ENCODE peak calls at places on chromosomes 13 and 19, in nine cellular contexts. One of them, this sample, is unnamed.
A peak's percentile ranks its signal among the peaks of the same experiment; 100 is the strongest.

GRCh38 chr19:5957132-5957531 is 20.8 kb downstream of the RANBP3 start:
- DNase-seq in pancreas: no peak
- DNase-seq in fibroblast of the aortic adventitia: no peak
- DNase-seq in stomach: no peak
- DNase-seq in GM23338: no peak
- DNase-seq in coronary artery: no peak
- DNase-seq in B cell: no peak
- DNase-seq in HCT116: no peak
- DNase-seq in foreskin fibroblast: no peak
- DNase-seq in this sample: no peak

GRCh38 chr13:21637296-21637695 is 33.3 kb upstream of the MICU2 start:
- DNase-seq in pancreas: no peak
- DNase-seq in fibroblast of the aortic adventitia: peak; percentile 10
- DNase-seq in stomach: peak; percentile 82
- DNase-seq in GM23338: peak; percentile 10
- DNase-seq in coronary artery: no peak
- DNase-seq in B cell: no peak
- DNase-seq in HCT116: peak; percentile 94
- DNase-seq in foreskin fibroblast: no peak
- DNase-seq in this sample: peak; percentile 56

GRCh38 chr19:16325161-16325527 is 518 bp downstream of the KLF2 start:
- DNase-seq in pancreas: no peak
- DNase-seq in fibroblast of the aortic adventitia: no peak
- DNase-seq in stomach: no peak
- DNase-seq in GM23338: peak; percentile 71
- DNase-seq in coronary artery: no peak
- DNase-seq in B cell: no peak
- DNase-seq in HCT116: no peak
- DNase-seq in foreskin fibroblast: no peak
- DNase-seq in this sample: no peak

GRCh38 chr13:111202745-111203144 is 87.6 kb downstream of the ARHGEF7 start:
- DNase-seq in pancreas: no peak
- DNase-seq in fibroblast of the aortic adventitia: peak; percentile 97
- DNase-seq in stomach: no peak
- DNase-seq in GM23338: peak; percentile 59
- DNase-seq in coronary artery: no peak
- DNase-seq in B cell: no peak
- DNase-seq in HCT116: peak; percentile 6
- DNase-seq in foreskin fibroblast: peak; percentile 87
- DNase-seq in this sample: no peak

GRCh38 chr13:112970552-112971287 is 1.7 kb downstream of the MCF2L start:
- DNase-seq in pancreas: peak; percentile 29
- DNase-seq in fibroblast of the aortic adventitia: no peak
- DNase-seq in stomach: no peak
- DNase-seq in GM23338: no peak
- DNase-seq in coronary artery: no peak
- DNase-seq in B cell: no peak
- DNase-seq in HCT116: no peak
- DNase-seq in foreskin fibroblast: no peak
- DNase-seq in this sample: no peak

GRCh38 chr13:110010433-110011135 is 224.2 kb upstream of the IRS2 start:
- DNase-seq in pancreas: no peak
- DNase-seq in fibroblast of the aortic adventitia: peak; percentile 79
- DNase-seq in stomach: no peak
- DNase-seq in GM23338: no peak
- DNase-seq in coronary artery: no peak
- DNase-seq in B cell: no peak
- DNase-seq in HCT116: no peak
- DNase-seq in foreskin fibroblast: no peak
- DNase-seq in this sample: no peak

GRCh38 chr13:43908156-43909126 is 28.7 kb downstream of the LACC1 start:
- DNase-seq in pancreas: no peak
- DNase-seq in fibroblast of the aortic adventitia: peak; percentile 69
- DNase-seq in stomach: no peak
- DNase-seq in GM23338: peak; percentile 60
- DNase-seq in coronary artery: no peak
- DNase-seq in B cell: no peak
- DNase-seq in HCT116: peak; percentile 37
- DNase-seq in foreskin fibroblast: peak; percentile 18
- DNase-seq in this sample: no peak

GRCh38 chr13:49353908-49354307 is 90.0 kb downstream of the CAB39L start:
- DNase-seq in pancreas: no peak
- DNase-seq in fibroblast of the aortic adventitia: no peak
- DNase-seq in stomach: no peak
- DNase-seq in GM23338: no peak
- DNase-seq in coronary artery: no peak
- DNase-seq in B cell: no peak
- DNase-seq in HCT116: no peak
- DNase-seq in foreskin fibroblast: no peak
- DNase-seq in this sample: no peak

GRCh38 chr19:38252935-38253691 is 3.1 kb downstream of the PPP1R14A start:
- DNase-seq in pancreas: peak; percentile 72
- DNase-seq in fibroblast of the aortic adventitia: no peak
- DNase-seq in stomach: peak; percentile 42
- DNase-seq in GM23338: no peak
- DNase-seq in coronary artery: peak; percentile 94
- DNase-seq in B cell: peak; percentile 71
- DNase-seq in HCT116: no peak
- DNase-seq in foreskin fibroblast: no peak
- DNase-seq in this sample: peak; percentile 91

GRCh38 chr19:31749231-31749630 is 400.0 kb upstream of the TSHZ3 start:
- DNase-seq in pancreas: no peak
- DNase-seq in fibroblast of the aortic adventitia: no peak
- DNase-seq in stomach: no peak
- DNase-seq in GM23338: no peak
- DNase-seq in coronary artery: no peak
- DNase-seq in B cell: no peak
- DNase-seq in HCT116: no peak
- DNase-seq in foreskin fibroblast: no peak
- DNase-seq in this sample: no peak

GRCh38 chr19:11577451-11578341 is at the start of gene ACP5:
- DNase-seq in pancreas: no peak
- DNase-seq in fibroblast of the aortic adventitia: no peak
- DNase-seq in stomach: no peak
- DNase-seq in GM23338: no peak
- DNase-seq in coronary artery: no peak
- DNase-seq in B cell: no peak
- DNase-seq in HCT116: no peak
- DNase-seq in foreskin fibroblast: no peak
- DNase-seq in this sample: no peak

GRCh38 chr13:113731192-113732175 is 27.5 kb upstream of the TMEM255B start:
- DNase-seq in pancreas: peak; percentile 62
- DNase-seq in fibroblast of the aortic adventitia: no peak
- DNase-seq in stomach: no peak
- DNase-seq in GM23338: no peak
- DNase-seq in coronary artery: no peak
- DNase-seq in B cell: no peak
- DNase-seq in HCT116: no peak
- DNase-seq in foreskin fibroblast: no peak
- DNase-seq in this sample: no peak

GRCh38 chr19:29667390-29667783 is 2.1 kb downstream of the PLEKHF1 start:
- DNase-seq in pancreas: no peak
- DNase-seq in fibroblast of the aortic adventitia: no peak
- DNase-seq in stomach: no peak
- DNase-seq in GM23338: no peak
- DNase-seq in coronary artery: no peak
- DNase-seq in B cell: no peak
- DNase-seq in HCT116: no peak
- DNase-seq in foreskin fibroblast: no peak
- DNase-seq in this sample: no peak

GRCh38 chr13:102877285-102877684 is 31.5 kb downstream of the ERCC5 start:
- DNase-seq in pancreas: no peak
- DNase-seq in fibroblast of the aortic adventitia: peak; percentile 43
- DNase-seq in stomach: no peak
- DNase-seq in GM23338: no peak
- DNase-seq in coronary artery: no peak
- DNase-seq in B cell: no peak
- DNase-seq in HCT116: no peak
- DNase-seq in foreskin fibroblast: no peak
- DNase-seq in this sample: no peak

GRCh38 chr13:102878491-102878890 is 32.7 kb downstream of the ERCC5 start:
- DNase-seq in pancreas: no peak
- DNase-seq in fibroblast of the aortic adventitia: peak; percentile 80
- DNase-seq in stomach: no peak
- DNase-seq in GM23338: peak; percentile 18
- DNase-seq in coronary artery: no peak
- DNase-seq in B cell: no peak
- DNase-seq in HCT116: no peak
- DNase-seq in foreskin fibroblast: no peak
- DNase-seq in this sample: no peak

GRCh38 chr13:102881819-102882686 is 36.2 kb downstream of the ERCC5 start:
- DNase-seq in pancreas: no peak
- DNase-seq in fibroblast of the aortic adventitia: no peak
- DNase-seq in stomach: no peak
- DNase-seq in GM23338: no peak
- DNase-seq in coronary artery: no peak
- DNase-seq in B cell: no peak
- DNase-seq in HCT116: no peak
- DNase-seq in foreskin fibroblast: no peak
- DNase-seq in this sample: no peak

GRCh38 chr13:102879793-102880499 is 34.1 kb downstream of the ERCC5 start:
- DNase-seq in pancreas: no peak
- DNase-seq in fibroblast of the aortic adventitia: no peak
- DNase-seq in stomach: no peak
- DNase-seq in GM23338: no peak
- DNase-seq in coronary artery: no peak
- DNase-seq in B cell: no peak
- DNase-seq in HCT116: no peak
- DNase-seq in foreskin fibroblast: no peak
- DNase-seq in this sample: no peak
- TF ChIP-seq CTCF in pancreas: no peak
- TF ChIP-seq CTCF in fibroblast of the aortic adventitia: no peak
- TF ChIP-seq CTCF in stomach: no peak
- TF ChIP-seq CTCF in GM23338: no peak
- TF ChIP-seq CTCF in coronary artery: no peak
- TF ChIP-seq CTCF in B cell: no peak
- TF ChIP-seq CTCF in HCT116: no peak
- TF ChIP-seq CTCF in foreskin fibroblast: no peak
- TF ChIP-seq CTCF in this sample: no peak

DNA sequence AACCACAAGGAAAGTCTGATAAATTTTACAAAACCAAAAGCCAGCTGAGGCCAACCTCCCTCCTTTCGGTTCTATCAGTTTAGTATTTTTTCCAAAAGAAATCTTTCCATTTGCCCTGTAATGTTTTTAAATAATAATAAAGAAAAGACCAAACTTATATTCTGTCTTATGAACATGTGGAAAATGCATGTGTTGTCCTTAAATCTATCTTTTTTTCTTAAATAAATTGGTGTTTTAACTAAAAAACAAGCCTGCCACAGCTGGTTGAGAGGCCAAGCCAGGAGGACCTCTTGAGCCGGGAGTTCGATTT is 113.6 kb downstream of the SACS start:
- DNase-seq in pancreas: no peak
- DNase-seq in fibroblast of the aortic adventitia: no peak
- DNase-seq in stomach: no peak
- DNase-seq in GM23338: no peak
- DNase-seq in coronary artery: no peak
- DNase-seq in B cell: no peak
- DNase-seq in HCT116: no peak
- DNase-seq in foreskin fibroblast: no peak
- DNase-seq in this sample: no peak
- TF ChIP-seq CTCF in pancreas: no peak
- TF ChIP-seq CTCF in fibroblast of the aortic adventitia: no peak
- TF ChIP-seq CTCF in stomach: no peak
- TF ChIP-seq CTCF in GM23338: no peak
- TF ChIP-seq CTCF in coronary artery: no peak
- TF ChIP-seq CTCF in B cell: no peak
- TF ChIP-seq CTCF in HCT116: no peak
- TF ChIP-seq CTCF in foreskin fibroblast: no peak
- TF ChIP-seq CTCF in this sample: no peak

DNA sequence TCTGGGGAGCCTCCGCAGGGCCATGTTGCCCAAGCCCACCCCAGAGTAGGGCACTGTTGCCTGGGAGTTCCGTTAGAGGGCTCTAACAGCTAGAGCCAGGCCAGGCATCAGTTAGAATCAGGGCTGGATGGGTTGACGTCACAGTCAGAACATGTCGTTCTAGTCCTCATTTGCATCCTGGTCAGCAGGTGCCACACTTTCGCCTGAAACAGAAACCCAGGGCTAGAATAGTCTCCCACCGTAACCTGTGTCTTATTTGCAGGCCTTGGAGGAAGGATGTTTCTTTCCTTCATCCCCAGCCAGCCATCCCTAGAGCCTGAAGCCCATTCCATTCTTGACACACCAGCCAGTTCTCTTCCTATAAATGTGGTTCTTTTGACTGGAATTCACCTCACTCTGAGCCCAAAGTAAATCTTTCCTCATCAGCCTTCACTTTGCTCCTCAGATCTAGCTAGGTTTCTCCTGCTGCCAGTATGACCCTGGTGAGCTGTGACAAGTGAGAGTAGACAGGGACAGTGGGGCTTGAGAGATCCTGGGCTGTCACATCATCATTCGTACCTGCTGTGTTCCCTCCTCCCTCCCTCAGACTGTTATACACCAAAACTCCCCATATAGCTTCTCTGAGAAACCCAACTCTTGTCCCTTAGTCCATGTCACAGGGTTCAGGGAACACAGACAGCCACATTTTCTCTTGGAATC is 12.2 kb upstream of the CCDC97 start:
- DNase-seq in pancreas: no peak
- DNase-seq in fibroblast of the aortic adventitia: no peak
- DNase-seq in stomach: peak; percentile 46
- DNase-seq in GM23338: no peak
- DNase-seq in coronary artery: no peak
- DNase-seq in B cell: peak; percentile 84
- DNase-seq in HCT116: no peak
- DNase-seq in foreskin fibroblast: no peak
- DNase-seq in this sample: no peak
- TF ChIP-seq CTCF in pancreas: no peak
- TF ChIP-seq CTCF in fibroblast of the aortic adventitia: no peak
- TF ChIP-seq CTCF in stomach: no peak
- TF ChIP-seq CTCF in GM23338: no peak
- TF ChIP-seq CTCF in coronary artery: no peak
- TF ChIP-seq CTCF in B cell: peak; percentile 21
- TF ChIP-seq CTCF in HCT116: no peak
- TF ChIP-seq CTCF in foreskin fibroblast: no peak
- TF ChIP-seq CTCF in this sample: no peak

GRCh38 chr13:82480415-82480814 is 1401.9 kb downstream of the SLITRK1 start:
- DNase-seq in pancreas: no peak
- DNase-seq in fibroblast of the aortic adventitia: no peak
- DNase-seq in stomach: no peak
- DNase-seq in GM23338: peak; percentile 51
- DNase-seq in coronary artery: no peak
- DNase-seq in B cell: no peak
- DNase-seq in HCT116: no peak
- DNase-seq in foreskin fibroblast: no peak
- DNase-seq in this sample: no peak
- TF ChIP-seq CTCF in pancreas: no peak
- TF ChIP-seq CTCF in fibroblast of the aortic adventitia: no peak
- TF ChIP-seq CTCF in stomach: no peak
- TF ChIP-seq CTCF in GM23338: peak; percentile 90
- TF ChIP-seq CTCF in coronary artery: no peak
- TF ChIP-seq CTCF in B cell: no peak
- TF ChIP-seq CTCF in HCT116: peak; percentile 55
- TF ChIP-seq CTCF in foreskin fibroblast: no peak
- TF ChIP-seq CTCF in this sample: no peak

DNA sequence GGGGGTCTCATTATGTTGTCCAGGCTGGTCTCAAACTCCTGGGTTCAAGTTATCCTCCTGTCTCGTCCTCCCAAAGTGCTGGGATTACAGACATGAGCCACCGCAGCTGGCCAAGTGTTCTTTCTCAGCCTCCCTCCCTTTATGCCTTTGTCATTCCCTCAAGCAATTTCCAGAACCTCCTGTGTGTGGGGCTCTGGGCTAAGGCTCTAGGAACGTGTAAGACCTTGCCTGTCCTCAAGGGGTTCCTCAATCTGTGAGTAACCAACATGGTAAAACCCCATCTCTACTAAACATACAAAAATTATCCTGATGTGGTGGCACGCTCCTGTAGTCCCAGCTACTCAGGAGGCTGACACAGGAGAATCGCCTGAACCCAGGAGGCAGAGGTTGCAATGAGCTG is 15.5 kb upstream of the SPACA4 start:
- DNase-seq in pancreas: no peak
- DNase-seq in fibroblast of the aortic adventitia: no peak
- DNase-seq in stomach: no peak
- DNase-seq in GM23338: peak; percentile 73
- DNase-seq in coronary artery: no peak
- DNase-seq in B cell: no peak
- DNase-seq in HCT116: no peak
- DNase-seq in foreskin fibroblast: no peak
- DNase-seq in this sample: no peak
- TF ChIP-seq CTCF in pancreas: no peak
- TF ChIP-seq CTCF in fibroblast of the aortic adventitia: no peak
- TF ChIP-seq CTCF in stomach: no peak
- TF ChIP-seq CTCF in GM23338: peak; percentile 44
- TF ChIP-seq CTCF in coronary artery: no peak
- TF ChIP-seq CTCF in B cell: no peak
- TF ChIP-seq CTCF in HCT116: peak; percentile 36
- TF ChIP-seq CTCF in foreskin fibroblast: no peak
- TF ChIP-seq CTCF in this sample: no peak